ENCODE peak calls at places on chromosomes 16 and 17, in seven cellular contexts. J, N, T, Y, O, F and K are unnamed samples.

GRCh38 chr16:64089697-64090096 is 1032.2 kb downstream of the CDH11 start:
- DNase-seq in T (peak), F (peak), J (peak), N (peak), Y (no peak), O (peak), K (peak)

GRCh38 chr16:81639348-81639747 is 139.7 kb upstream of the PLCG2 start:
- DNase-seq in F (no peak), T (no peak), O (no peak), Y (no peak), J (no peak), N (no peak), K (no peak)

GRCh38 chr17:81481815-81482505 is 30.6 kb downstream of the ACTG1 start:
- DNase-seq in J (no peak), F (no peak), N (no peak), Y (no peak), T (no peak), O (no peak), K (no peak)

GRCh38 chr16:89574681-89575246 is 794 bp upstream of the CPNE7 start:
- DNase-seq in Y (peak), J (peak), T (peak), O (peak), F (peak), N (peak), K (peak)

GRCh38 chr16:65111306-65111705 is 10.6 kb downstream of the CDH11 start:
- DNase-seq in J (no peak), N (no peak), T (peak), F (no peak), O (peak), Y (no peak), K (no peak)

GRCh38 chr16:88591577-88592021 is 21.4 kb downstream of the ZC3H18 start:
- DNase-seq in O (no peak), T (no peak), F (peak), Y (no peak), J (no peak), N (no peak), K (peak)

GRCh38 chr17:37650419-37651003 is 7.3 kb upstream of the DDX52 start:
- DNase-seq in F (peak), J (peak), O (peak), N (peak), Y (peak), T (peak), K (peak)

GRCh38 chr17:8532021-8532420 is 96.3 kb downstream of the NDEL1 start:
- DNase-seq in J (no peak), O (peak), Y (no peak), F (no peak), N (no peak), T (peak), K (peak)

GRCh38 chr16:88703486-88704309 is 2.5 kb downstream of the RNF166 start:
- DNase-seq in N (no peak), J (no peak), Y (no peak), F (no peak), T (no peak), O (no peak), K (no peak)

GRCh38 chr16:6105115-6105514 is 1007.5 kb upstream of the EEF2KMT start:
- DNase-seq in T (no peak), O (no peak), N (no peak), J (no peak), F (no peak), Y (no peak), K (no peak)

GRCh38 chr16:3444032-3444388 is 530 bp downstream of the NAA60 start:
- DNase-seq in F (no peak), O (no peak), J (peak), T (peak), Y (peak), N (peak), K (peak)

GRCh38 chr16:73019456-73020362 is 28.2 kb downstream of the ZFHX3 start:
- DNase-seq in O (peak), Y (peak), F (no peak), T (peak), J (no peak), N (no peak), K (peak)

GRCh38 chr17:45792995-45793755 is 9.1 kb downstream of the CRHR1 start:
- DNase-seq in Y (no peak), T (peak), F (no peak), N (no peak), J (no peak), O (no peak), K (no peak)

GRCh38 chr16:82995927-82996441 is 369.2 kb downstream of the CDH13 start:
- DNase-seq in J (no peak), O (no peak), N (no peak), F (no peak), T (peak), Y (no peak), K (peak)

GRCh38 chr16:90077757-90078593 is 844 bp upstream of the PRDM7 start:
- DNase-seq in F (peak), N (peak), T (peak), O (peak), J (peak), Y (no peak), K (peak)

GRCh38 chr16:29900888-29901606 is 759 bp downstream of the ASPHD1 start:
- DNase-seq in J (peak), N (peak), Y (no peak), O (no peak), F (no peak), T (no peak), K (peak)

GRCh38 chr17:81427446-81428120 is 32.3 kb downstream of the BAHCC1 start:
- DNase-seq in F (no peak), J (no peak), N (peak), Y (no peak), O (no peak), T (no peak), K (no peak)

GRCh38 chr17:79476074-79476473 is 134.8 kb downstream of the RBFOX3 start:
- DNase-seq in Y (no peak), T (no peak), N (peak), F (no peak), J (no peak), O (no peak), K (no peak)

GRCh38 chr16:69443809-69444611 is 19.6 kb downstream of the CYB5B start:
- DNase-seq in J (no peak), Y (no peak), T (no peak), O (no peak), F (no peak), N (no peak), K (peak)

GRCh38 chr17:10628756-10629155 is 28.4 kb downstream of the MYH3 start:
- DNase-seq in Y (no peak), J (peak), F (no peak), O (no peak), T (no peak), N (peak), K (no peak)

GRCh38 chr16:31407406-31407805 is 14.3 kb downstream of the ITGAD start:
- DNase-seq in O (no peak), Y (no peak), J (no peak), T (no peak), F (no peak), N (no peak), K (no peak)

GRCh38 chr17:61593404-61593803 is 2.4 kb upstream of the NACA2 start:
- DNase-seq in T (no peak), J (no peak), Y (no peak), O (no peak), F (no peak), N (no peak), K (peak)

GRCh38 chr17:42317256-42317966 is 29.1 kb downstream of the STAT5A start:
- DNase-seq in Y (no peak), O (no peak), J (no peak), F (no peak), N (no peak), T (peak), K (no peak)

GRCh38 chr16:49369638-49370219 is 3.9 kb upstream of the C16orf78 start:
- DNase-seq in T (no peak), F (no peak), Y (no peak), O (no peak), N (no peak), J (peak), K (no peak)

GRCh38 chr16:57838161-57838560 is 35.9 kb upstream of the KIFC3 start:
- DNase-seq in Y (no peak), F (no peak), N (no peak), T (no peak), J (no peak), O (no peak), K (no peak)

GRCh38 chr17:50151937-50152547 is 1.6 kb upstream of the PPP1R9B start:
- DNase-seq in J (peak), Y (peak), F (peak), O (peak), N (peak), T (peak), K (peak)

GRCh38 chr17:10772425-10773380 is 31.2 kb downstream of the TMEM238L start:
- DNase-seq in O (peak), T (peak), Y (peak), J (peak), N (peak), F (peak), K (no peak)

GRCh38 chr17:82862758-82863645 is 23.2 kb upstream of the ZNF750 start:
- DNase-seq in Y (no peak), J (no peak), N (peak), T (no peak), F (no peak), O (no peak), K (no peak)

GRCh38 chr16:25614836-25615235 is 76.9 kb upstream of the HS3ST4 start:
- DNase-seq in N (no peak), Y (no peak), O (no peak), F (no peak), T (no peak), J (no peak), K (no peak)

GRCh38 chr16:85296859-85297698 is 184.8 kb upstream of the CIBAR2 start:
- DNase-seq in N (peak), J (peak), O (peak), Y (peak), F (peak), T (peak), K (peak)

GRCh38 chr17:29615048-29615385 is 7.7 kb downstream of the CORO6 start:
- DNase-seq in T (no peak), J (peak), Y (no peak), O (no peak), F (no peak), N (peak), K (peak)

GRCh38 chr17:41464682-41465081 is 2.5 kb downstream of the KRT32 start:
- DNase-seq in Y (peak), N (no peak), T (peak), F (no peak), J (no peak), O (peak), K (peak)

GRCh38 chr17:45942284-45942683 is 47.9 kb downstream of the MAPT start:
- DNase-seq in Y (no peak), O (no peak), N (peak), J (peak), F (no peak), T (no peak), K (peak)

GRCh38 chr17:41739661-41740352 is 5.4 kb upstream of the HAP1 start:
- DNase-seq in T (no peak), Y (no peak), N (no peak), F (no peak), J (no peak), O (peak), K (peak)

GRCh38 chr17:48054238-48055185 is 6.4 kb downstream of the NFE2L1 start:
- DNase-seq in F (no peak), T (peak), N (peak), O (no peak), J (peak), Y (no peak), K (peak)

GRCh38 chr16:373020-373598 is 2.8 kb upstream of the MRPL28 start:
- DNase-seq in F (no peak), T (no peak), J (no peak), Y (no peak), O (no peak), N (no peak), K (no peak)

GRCh38 chr16:370443-370842 is at the start of gene MRPL28:
- DNase-seq in T (peak), N (peak), Y (peak), O (peak), F (peak), J (peak), K (peak)

GRCh38 chr16:370980-371728 is 816 bp upstream of the MRPL28 start:
- DNase-seq in F (no peak), Y (no peak), T (no peak), N (no peak), J (peak), O (no peak), K (no peak)

GRCh38 chr16:372584-372983 is 2.2 kb upstream of the MRPL28 start:
- DNase-seq in O (no peak), T (no peak), J (no peak), Y (no peak), F (no peak), N (no peak), K (no peak)

DNA sequence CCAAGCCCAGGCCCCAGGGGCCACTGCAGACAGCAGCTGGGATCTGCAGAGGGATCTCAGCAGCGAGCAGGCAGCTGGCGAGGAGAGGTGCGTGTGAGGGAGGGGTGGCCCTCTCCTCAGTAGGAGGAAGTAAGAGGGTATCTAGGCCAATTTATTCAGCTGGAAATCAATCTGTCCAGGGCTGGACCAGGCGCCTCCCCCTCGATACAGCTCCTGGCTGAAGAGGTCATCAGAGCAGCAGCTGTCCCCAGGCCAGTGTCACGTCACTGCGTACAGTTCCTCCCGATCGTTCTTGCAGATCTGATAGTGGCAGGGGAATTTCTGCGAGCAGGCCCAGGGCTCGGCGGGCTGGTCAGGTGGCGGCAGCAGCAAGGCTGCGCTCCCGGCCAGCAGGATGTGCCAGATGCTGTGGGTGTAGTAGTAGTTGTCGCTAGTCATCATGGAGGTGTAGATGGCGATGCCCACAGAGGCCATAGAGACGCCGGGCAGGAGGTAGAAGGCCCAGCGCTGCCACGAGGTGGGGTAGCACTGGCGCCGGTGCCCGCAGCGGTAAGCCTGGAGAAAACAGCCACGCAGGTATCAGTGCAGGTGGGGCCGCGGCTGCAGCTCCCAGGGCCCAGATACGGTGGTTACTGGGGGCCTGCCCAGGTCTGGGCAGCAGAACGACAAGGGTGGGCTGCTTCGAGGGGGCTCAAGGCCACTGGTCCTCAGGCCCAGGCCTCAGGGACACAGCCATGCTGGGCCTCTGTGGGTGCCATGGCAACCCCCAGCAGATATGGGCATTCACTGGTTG is 1.6 kb upstream of the MRPL28 start:
- DNase-seq in N (no peak), J (no peak), F (no peak), Y (no peak), T (no peak), O (no peak), K (no peak)
- TF ChIP-seq EZH2phosphoT487 in N (no peak), J (no peak), F (no peak), Y (no peak), T (no peak), O (no peak), K (no peak)

GRCh38 chr17:33687831-33688230 is 394.7 kb upstream of the ASIC2 start:
- DNase-seq in N (no peak), J (no peak), Y (no peak), F (no peak), O (no peak), T (no peak), K (no peak)

GRCh38 chr17:33684714-33685113 is 391.6 kb upstream of the ASIC2 start:
- DNase-seq in T (no peak), O (no peak), F (no peak), J (no peak), Y (no peak), N (no peak), K (no peak)

GRCh38 chr17:33686171-33686570 is 393.1 kb upstream of the ASIC2 start:
- DNase-seq in F (peak), Y (no peak), J (peak), N (no peak), T (no peak), O (no peak), K (no peak)

GRCh38 chr17:33688771-33689170 is 395.7 kb upstream of the ASIC2 start:
- DNase-seq in J (no peak), Y (no peak), N (no peak), F (no peak), T (no peak), O (no peak), K (no peak)

GRCh38 chr17:33689725-33690124 is 396.6 kb upstream of the ASIC2 start:
- DNase-seq in Y (no peak), F (no peak), N (no peak), O (peak), J (peak), T (no peak), K (peak)
- TF ChIP-seq EZH2 in Y (no peak), F (no peak), N (no peak), O (no peak), J (no peak), T (no peak), K (no peak)

GRCh38 chr16:56356276-56357241 is 68.8 kb downstream of the AMFR start:
- DNase-seq in T (peak), Y (peak), J (peak), F (peak), N (peak), O (peak), K (peak)

GRCh38 chr16:56357765-56358322 is 67.5 kb downstream of the AMFR start:
- DNase-seq in Y (no peak), O (no peak), T (no peak), N (peak), J (peak), F (no peak), K (no peak)

GRCh38 chr16:56355786-56356275 is 69.5 kb downstream of the AMFR start:
- DNase-seq in Y (no peak), O (no peak), F (no peak), T (no peak), N (no peak), J (no peak), K (no peak)

GRCh38 chr16:56355221-56355620 is 70.1 kb downstream of the AMFR start:
- DNase-seq in O (no peak), Y (no peak), N (no peak), T (no peak), J (peak), F (no peak), K (no peak)

DNA sequence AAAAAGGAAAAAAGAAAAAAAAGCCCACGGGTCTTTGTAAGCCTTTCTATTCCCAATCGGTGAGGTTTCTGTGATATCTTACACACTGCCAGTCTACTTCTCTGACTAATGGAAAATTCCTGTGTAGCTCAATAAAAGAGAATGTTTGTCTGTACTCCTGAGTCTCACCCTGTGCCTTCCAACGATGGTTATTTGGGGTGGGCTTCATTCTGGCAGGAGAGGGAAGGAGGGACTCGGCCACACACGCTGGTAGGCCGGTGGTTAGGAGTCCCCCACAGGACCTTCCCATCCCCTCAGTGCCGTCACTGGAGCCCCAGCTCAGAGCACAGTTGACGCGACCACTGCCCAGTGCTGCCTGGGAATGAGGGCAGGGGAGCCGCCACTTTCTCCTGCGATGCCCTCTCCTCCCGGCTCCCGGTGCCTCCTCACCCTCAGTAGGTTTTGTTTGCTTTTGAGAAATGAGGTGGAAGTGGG is 68.0 kb downstream of the AMFR start:
- DNase-seq in N (peak), T (peak), O (peak), Y (no peak), F (no peak), J (peak), K (peak)
- TF ChIP-seq EZH2phosphoT487 in N (no peak), T (no peak), O (no peak), Y (no peak), F (no peak), J (no peak), K (no peak)

DNA sequence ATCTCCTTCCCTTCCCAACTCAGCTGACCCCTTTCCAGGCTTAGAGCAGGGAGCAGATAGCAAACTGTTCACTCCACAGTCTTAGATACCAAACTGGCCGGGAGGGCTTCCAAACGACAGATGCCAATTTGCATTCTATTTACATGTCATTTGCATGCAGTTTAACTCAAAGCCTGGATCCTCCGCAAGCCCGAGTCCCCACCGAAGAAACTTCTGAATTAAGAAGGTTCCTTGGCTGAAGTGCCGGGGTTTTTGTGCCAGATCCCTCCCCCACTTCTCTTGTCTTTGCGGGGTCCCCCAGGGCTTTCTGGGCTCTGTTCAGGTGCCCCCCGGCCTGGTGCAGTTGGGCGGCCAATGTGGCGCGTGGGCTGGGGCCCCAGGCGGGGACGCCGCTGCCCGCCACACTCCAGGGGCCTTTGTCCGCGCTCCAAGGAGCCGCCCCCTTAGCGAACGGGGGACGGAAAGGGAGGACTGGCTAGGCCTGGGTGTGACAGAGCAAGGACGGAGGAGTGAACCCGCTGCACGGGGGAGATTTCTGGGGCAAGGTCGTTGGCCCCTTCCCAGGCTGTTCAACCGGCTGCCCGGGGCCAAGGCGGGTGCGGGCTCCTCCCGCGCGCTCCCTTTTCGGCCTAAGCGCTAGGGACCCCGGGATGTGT is 1.2 kb downstream of the GPRC5B start:
- DNase-seq in F (no peak), N (peak), T (peak), O (no peak), Y (no peak), J (peak), K (peak)
- TF ChIP-seq EZH2 in F (no peak), N (no peak), T (no peak), O (no peak), Y (no peak), J (no peak), K (peak)